ENCODE peak calls at places on chromosomes 11 and 22, in ten cellular contexts. L is PC-3; I is NCI-H524; V is body of pancreas; X is stimulated activated CD4-positive, alpha-beta T cell treated with anti-CD3 and anti-CD28 coated beads, TNF-alpha, amount 100 ng/mL, for 48 hours; Y is esophagus muscularis mucosa; Q is left ventricle myocardium inferior; J is naive thymus-derived CD4-positive, alpha-beta T cell; C is ELR; E is posterior cingulate gyrus. B is an unnamed sample.

GRCh38 chr22:40308999-40309578 is 37.2 kb upstream of the ADSL start:
- DNase-seq in I (no peak), J (no peak), V (no peak), C (no peak), X (no peak), Y (no peak), Q (no peak), L (no peak), E (no peak), B (no peak)

GRCh38 chr11:134386945-134387344 is 25.1 kb downstream of the B3GAT1 start:
- DNase-seq in C (no peak), Q (no peak), E (peak), V (no peak), I (no peak), Y (no peak), J (no peak), L (no peak), X (no peak), B (no peak)

GRCh38 chr11:30984442-30984816 is 385.1 kb downstream of the DCDC1 start:
- DNase-seq in X (no peak), Q (no peak), L (no peak), J (no peak), Y (no peak), C (peak), V (no peak), E (no peak), I (no peak), B (no peak)

GRCh38 chr11:46745328-46745727 is 26.3 kb downstream of the F2 start:
- DNase-seq in I (no peak), C (no peak), L (no peak), J (no peak), E (no peak), X (no peak), V (no peak), Q (no peak), Y (no peak), B (no peak)

GRCh38 chr11:1695548-1696108 is 1.4 kb upstream of the KRTAP5-6 start:
- DNase-seq in L (no peak), X (no peak), J (no peak), Y (no peak), V (no peak), Q (no peak), E (no peak), C (no peak), I (no peak), B (no peak)

GRCh38 chr22:25395915-25396314 is 168.6 kb upstream of the GRK3 start:
- DNase-seq in J (no peak), Q (no peak), V (no peak), C (no peak), Y (no peak), E (no peak), I (no peak), L (no peak), X (no peak), B (no peak)

GRCh38 chr22:46576556-46577351 is 39.3 kb upstream of the CELSR1 start:
- DNase-seq in E (peak), V (peak), I (no peak), J (peak), Y (no peak), C (peak), X (peak), Q (peak), L (peak), B (no peak)

GRCh38 chr22:46723882-46724281 is 14.2 kb downstream of the CERK start:
- DNase-seq in J (no peak), L (no peak), V (no peak), E (no peak), C (no peak), Y (no peak), I (no peak), X (no peak), Q (no peak), B (no peak)

GRCh38 chr11:35214792-35215193 is 75.8 kb downstream of the CD44 start:
- DNase-seq in E (no peak), L (peak), X (peak), C (peak), Q (no peak), I (no peak), J (no peak), V (no peak), Y (no peak), B (no peak)

GRCh38 chr11:8863838-8864237 is 47.2 kb upstream of the AKIP1 start:
- DNase-seq in J (no peak), L (peak), C (peak), X (no peak), V (no peak), I (peak), E (no peak), Y (no peak), Q (no peak), B (no peak)

GRCh38 chr11:64208086-64208795 is 1.7 kb downstream of the FERMT3 start:
- DNase-seq in C (no peak), Y (no peak), X (no peak), I (no peak), L (no peak), Q (no peak), J (no peak), E (peak), V (no peak), B (no peak)

GRCh38 chr22:25051073-25051472 is 98.6 kb downstream of the KIAA1671 start:
- DNase-seq in L (peak), Y (no peak), X (no peak), V (no peak), E (no peak), J (no peak), I (no peak), Q (no peak), C (peak), B (no peak)

GRCh38 chr11:22454461-22454860 is 116.3 kb downstream of the SLC17A6 start:
- DNase-seq in X (no peak), J (no peak), Y (no peak), E (no peak), V (no peak), I (no peak), L (no peak), C (no peak), Q (no peak), B (no peak)

GRCh38 chr11:116459233-116459632 is 313.6 kb downstream of the BUD13 start:
- DNase-seq in Y (no peak), I (peak), L (no peak), E (no peak), C (no peak), Q (no peak), V (no peak), X (no peak), J (no peak), B (no peak)

GRCh38 chr22:19832476-19833108 is 22.1 kb downstream of the GNB1L start:
- DNase-seq in Y (no peak), C (no peak), E (no peak), X (no peak), Q (no peak), J (no peak), I (no peak), L (no peak), V (no peak), B (no peak)

GRCh38 chr11:100709233-100709999 is 22.3 kb downstream of the ARHGAP42 start:
- DNase-seq in V (no peak), E (no peak), J (no peak), C (peak), X (no peak), I (peak), L (peak), Y (no peak), Q (no peak), B (no peak)

GRCh38 chr11:73530109-73530508 is 67.8 kb downstream of the FAM168A start:
- DNase-seq in Q (no peak), Y (no peak), L (no peak), X (no peak), E (no peak), I (no peak), V (no peak), C (no peak), J (no peak), B (no peak)

GRCh38 chr11:65482306-65482850 is 16.5 kb upstream of the MALAT1 start:
- DNase-seq in L (no peak), V (no peak), Q (no peak), J (no peak), X (no peak), E (no peak), I (no peak), C (no peak), Y (no peak), B (no peak)

GRCh38 chr22:19870153-19871022 is 15.7 kb upstream of the GNB1L start:
- DNase-seq in V (peak), I (peak), L (no peak), Q (no peak), J (no peak), E (peak), Y (no peak), C (no peak), X (no peak), B (no peak)

GRCh38 chr11:35006389-35007128 is 90.1 kb downstream of the PDHX start:
- DNase-seq in V (no peak), E (no peak), Q (no peak), J (no peak), Y (no peak), I (no peak), X (no peak), C (peak), L (no peak), B (no peak)

GRCh38 chr11:12372111-12372510 is 5.3 kb upstream of the PARVA start:
- DNase-seq in X (no peak), Q (no peak), I (no peak), J (no peak), Y (peak), E (no peak), L (no peak), V (no peak), C (no peak), B (no peak)

GRCh38 chr11:1874406-1875092 is 17.1 kb downstream of the PRR33 start:
- DNase-seq in E (peak), V (no peak), J (no peak), I (no peak), Q (peak), C (no peak), L (no peak), X (no peak), Y (no peak), B (no peak)

GRCh38 chr11:62416596-62416995 is 2.2 kb upstream of the SCGB1A1 start:
- DNase-seq in C (no peak), V (no peak), Q (no peak), Y (no peak), X (no peak), L (no peak), J (no peak), I (no peak), E (no peak), B (no peak)

GRCh38 chr11:79196950-79197349 is 243.9 kb downstream of the TENM4 start:
- DNase-seq in X (no peak), C (no peak), L (no peak), Q (no peak), Y (no peak), I (no peak), J (no peak), V (no peak), E (no peak), B (no peak)

GRCh38 chr11:63490551-63491239 is at the start of gene PLAAT5:
- DNase-seq in L (no peak), V (peak), C (peak), I (no peak), E (peak), Y (no peak), Q (peak), X (no peak), J (peak), B (no peak)

GRCh38 chr11:68269414-68270081 is 2.2 kb downstream of the C11orf24 start:
- DNase-seq in I (no peak), E (no peak), Q (no peak), V (no peak), C (peak), J (no peak), X (no peak), L (peak), Y (no peak), B (no peak)

GRCh38 chr11:122424636-122425035 is 230.9 kb upstream of the UBASH3B start:
- DNase-seq in Y (no peak), X (no peak), E (no peak), J (no peak), I (no peak), Q (no peak), L (no peak), C (no peak), V (no peak), B (no peak)

GRCh38 chr11:75313457-75314272 is 37.8 kb downstream of the ARRB1 start:
- DNase-seq in E (no peak), Q (peak), J (no peak), X (no peak), Y (no peak), I (peak), C (peak), L (peak), V (no peak), B (no peak)

GRCh38 chr11:70667767-70668166 is 269.4 kb downstream of the CTTN start:
- DNase-seq in V (no peak), J (no peak), L (no peak), E (no peak), I (no peak), C (no peak), Y (no peak), X (no peak), Q (no peak), B (no peak)

GRCh38 chr11:57097149-57097548 is 84.6 kb upstream of the LRRC55 start:
- DNase-seq in I (no peak), V (no peak), X (no peak), Q (no peak), C (no peak), J (no peak), Y (no peak), E (no peak), L (no peak), B (no peak)

GRCh38 chr11:75627879-75628668 is 40.8 kb downstream of the MAP6 start:
- DNase-seq in L (no peak), E (no peak), C (peak), X (no peak), J (no peak), I (no peak), V (no peak), Y (no peak), Q (no peak), B (no peak)

GRCh38 chr11:2537896-2538855 is 93.4 kb downstream of the KCNQ1 start:
- DNase-seq in E (no peak), J (no peak), Q (no peak), X (no peak), L (no peak), Y (no peak), C (no peak), V (no peak), I (no peak), B (no peak)

GRCh38 chr11:17406082-17406817 is 17.8 kb upstream of the KCNJ11 start:
- DNase-seq in V (peak), J (no peak), E (peak), L (no peak), X (no peak), C (no peak), Y (no peak), I (no peak), Q (no peak), B (no peak)

GRCh38 chr11:76071090-76071489 is 135.2 kb downstream of the WNT11 start:
- DNase-seq in Q (no peak), L (no peak), X (no peak), E (no peak), J (no peak), C (no peak), V (no peak), I (no peak), Y (no peak), B (no peak)

GRCh38 chr11:10973416-10973815 is 115.6 kb upstream of the ZBED5 start:
- DNase-seq in Q (no peak), V (peak), J (no peak), Y (no peak), E (no peak), X (no peak), C (no peak), I (peak), L (no peak), B (no peak)

GRCh38 chr22:50469377-50470305 is 5.2 kb downstream of the SBF1 start:
- DNase-seq in L (peak), V (peak), Q (peak), C (peak), Y (no peak), X (peak), J (peak), I (peak), E (no peak), B (no peak)